ENCODE peak calls at places on chromosomes 11 and 22, in nine cellular contexts. W, S, Z, P, K, G, F, J and X are unnamed samples.

GRCh38 chr11:115695677-115696451 is 191.6 kb upstream of the CADM1 start:
- DNase-seq in W (no peak), S (no peak), Z (no peak), P (no peak), K (no peak), G (no peak), F (no peak), J (no peak), X (no peak)

GRCh38 chr11:60777572-60777971 is 7.6 kb upstream of the MS4A10 start:
- DNase-seq in W (no peak), S (peak), Z (no peak), P (no peak), K (peak), G (peak), F (peak), J (no peak), X (no peak)

GRCh38 chr11:114060402-114061052 is 1.0 kb downstream of the ZBTB16 start:
- DNase-seq in W (no peak), S (peak), Z (no peak), P (no peak), K (no peak), G (peak), F (peak), J (peak), X (no peak)

GRCh38 chr11:116513894-116514293 is 258.9 kb downstream of the BUD13 start:
- DNase-seq in W (no peak), S (no peak), Z (peak), P (no peak), K (no peak), G (no peak), F (peak), J (peak), X (peak)

GRCh38 chr11:64319421-64319761 is 1.5 kb downstream of the PRDX5 start:
- DNase-seq in W (no peak), S (no peak), Z (peak), P (peak), K (no peak), G (no peak), F (no peak), J (no peak), X (no peak)

GRCh38 chr11:72375241-72375640 is 59.1 kb downstream of the CLPB start:
- DNase-seq in W (no peak), S (no peak), Z (no peak), P (no peak), K (no peak), G (no peak), F (no peak), J (no peak), X (no peak)

GRCh38 chr11:77375114-77375513 is 73.6 kb upstream of the GDPD4 start:
- DNase-seq in W (no peak), S (no peak), Z (no peak), P (no peak), K (no peak), G (no peak), F (peak), J (no peak), X (no peak)

GRCh38 chr22:48700180-48700565 is 1127.5 kb downstream of the BRD1 start:
- DNase-seq in W (no peak), S (no peak), Z (no peak), P (no peak), K (no peak), G (no peak), F (no peak), J (no peak), X (no peak)

GRCh38 chr11:59891781-59892181 is 13.2 kb downstream of the OOSP3 start:
- DNase-seq in W (no peak), S (no peak), Z (no peak), P (no peak), K (no peak), G (no peak), F (no peak), J (peak), X (no peak)

GRCh38 chr22:39661842-39662676 is 91.5 kb downstream of the CACNA1I start:
- DNase-seq in W (no peak), S (peak), Z (peak), P (peak), K (no peak), G (peak), F (no peak), J (peak), X (no peak)

GRCh38 chr11:98587884-98588283 is 432.9 kb upstream of the CNTN5 start:
- DNase-seq in W (no peak), S (no peak), Z (no peak), P (no peak), K (no peak), G (no peak), F (no peak), J (no peak), X (no peak)

GRCh38 chr11:60377737-60378136 is 595 bp upstream of the MS4A7 start:
- DNase-seq in W (peak), S (no peak), Z (peak), P (no peak), K (no peak), G (peak), F (no peak), J (no peak), X (peak)

GRCh38 chr22:22397875-22398524 is 110.5 kb downstream of the ZNF280B start:
- DNase-seq in W (no peak), S (no peak), Z (no peak), P (no peak), K (no peak), G (no peak), F (no peak), J (no peak), X (no peak)
- TF ChIP-seq CTCF in W (no peak), S (no peak), Z (no peak), P (no peak), K (no peak), G (no peak), F (no peak), J (no peak), X (no peak)

GRCh38 chr11:75574698-75575265 is 12.7 kb downstream of the SERPINH1 start:
- DNase-seq in W (no peak), S (no peak), Z (no peak), P (no peak), K (no peak), G (no peak), F (no peak), J (no peak), X (no peak)
- TF ChIP-seq CTCF in W (peak), S (no peak), Z (no peak), P (no peak), K (no peak), G (no peak), F (peak), J (peak), X (no peak)

GRCh38 chr22:46735747-46736608 is 2.1 kb downstream of the CERK start:
- DNase-seq in W (no peak), S (no peak), Z (peak), P (no peak), K (no peak), G (no peak), F (no peak), J (peak), X (no peak)
- TF ChIP-seq CTCF in W (no peak), S (no peak), Z (no peak), P (no peak), K (no peak), G (no peak), F (no peak), J (no peak), X (no peak)

GRCh38 chr11:86360775-86361395 is 13.8 kb upstream of the CCDC81 start:
- DNase-seq in W (no peak), S (peak), Z (no peak), P (no peak), K (no peak), G (no peak), F (peak), J (peak), X (no peak)
- TF ChIP-seq CTCF in W (no peak), S (no peak), Z (peak), P (peak), K (peak), G (no peak), F (peak), J (peak), X (no peak)

GRCh38 chr11:134154441-134154840 is 69.3 kb downstream of the NCAPD3 start:
- DNase-seq in W (no peak), S (no peak), Z (no peak), P (no peak), K (no peak), G (no peak), F (no peak), J (no peak), X (no peak)

GRCh38 chr11:134157451-134157850 is 66.3 kb downstream of the NCAPD3 start:
- DNase-seq in W (no peak), S (no peak), Z (no peak), P (no peak), K (no peak), G (no peak), F (no peak), J (no peak), X (no peak)

GRCh38 chr11:134153147-134153905 is 70.4 kb downstream of the NCAPD3 start:
- DNase-seq in W (no peak), S (no peak), Z (no peak), P (no peak), K (no peak), G (no peak), F (no peak), J (no peak), X (no peak)

GRCh38 chr11:134155946-134156865 is 67.6 kb downstream of the NCAPD3 start:
- DNase-seq in W (no peak), S (no peak), Z (no peak), P (no peak), K (no peak), G (no peak), F (no peak), J (no peak), X (no peak)

GRCh38 chr11:134155456-134155855 is 68.3 kb downstream of the NCAPD3 start:
- DNase-seq in W (no peak), S (no peak), Z (no peak), P (no peak), K (no peak), G (no peak), F (no peak), J (no peak), X (no peak)
- TF ChIP-seq CTCF in W (no peak), S (no peak), Z (no peak), P (no peak), K (no peak), G (no peak), F (no peak), J (no peak), X (no peak)

DNA sequence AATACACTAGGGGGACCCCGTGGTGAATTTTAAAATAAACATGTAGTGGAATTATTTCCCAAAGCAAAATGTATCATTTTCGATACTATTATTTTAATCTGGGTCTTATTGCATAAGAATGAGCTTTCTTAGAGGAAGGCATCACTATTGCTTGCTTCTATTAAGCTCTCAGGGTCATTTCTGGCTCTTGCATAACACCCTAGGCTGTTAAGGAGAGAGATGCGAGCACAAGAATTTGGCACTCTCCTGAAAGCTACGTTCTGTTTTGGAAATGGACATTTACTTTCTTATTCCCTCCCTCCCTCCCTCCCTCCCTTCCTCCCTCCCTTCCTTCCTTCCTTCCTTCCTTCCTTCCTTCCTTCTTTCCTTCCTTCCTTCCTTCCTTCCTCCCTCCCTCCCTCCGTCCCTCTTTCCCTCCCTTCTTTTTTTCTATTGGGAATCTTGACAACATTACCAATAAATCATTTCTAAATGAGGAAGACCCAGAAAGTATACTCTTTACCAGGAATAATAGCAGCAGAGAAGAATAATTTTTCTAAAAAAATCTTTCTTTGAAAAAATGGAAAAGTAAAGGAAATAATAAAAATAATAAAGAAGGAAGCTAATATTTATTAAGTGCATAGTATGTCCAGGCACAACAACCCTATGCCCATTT is 83.6 kb upstream of the BDNF start:
- DNase-seq in W (no peak), S (no peak), Z (no peak), P (no peak), K (no peak), G (no peak), F (no peak), J (no peak), X (no peak)
- TF ChIP-seq CTCF in W (no peak), S (no peak), Z (no peak), P (no peak), K (no peak), G (no peak), F (no peak), J (no peak), X (no peak)

GRCh38 chr22:44325718-44326548 is 13.2 kb upstream of the SHISAL1 start:
- DNase-seq in W (no peak), S (no peak), Z (no peak), P (no peak), K (no peak), G (no peak), F (peak), J (no peak), X (no peak)
- TF ChIP-seq CTCF in W (peak), S (peak), Z (no peak), P (peak), K (peak), G (no peak), F (peak), J (no peak), X (no peak)

GRCh38 chr11:100484948-100485347 is 202.1 kb upstream of the ARHGAP42 start:
- DNase-seq in W (no peak), S (peak), Z (no peak), P (no peak), K (no peak), G (no peak), F (no peak), J (no peak), X (no peak)
- TF ChIP-seq CTCF in W (no peak), S (no peak), Z (no peak), P (no peak), K (no peak), G (no peak), F (no peak), J (no peak), X (no peak)

DNA sequence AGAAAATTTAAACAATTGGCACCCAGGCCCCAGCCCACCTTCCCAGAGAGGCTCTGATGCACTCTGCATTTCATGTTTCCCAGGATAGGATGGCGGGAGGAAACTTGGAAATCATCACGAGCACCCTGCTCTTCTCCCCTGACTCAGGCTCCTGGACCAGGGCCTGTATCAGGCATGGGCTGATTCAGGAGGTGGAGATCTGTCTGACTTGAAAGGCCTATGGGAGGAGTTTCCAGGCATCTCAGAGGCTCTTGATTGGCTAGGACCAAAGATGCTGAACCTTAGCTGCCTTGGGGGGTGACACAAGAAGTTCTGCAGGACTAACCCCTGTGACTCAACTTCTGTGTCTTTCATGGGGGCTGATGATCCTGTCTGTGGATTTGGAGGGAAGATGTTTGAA is 106.2 kb downstream of the PKNOX2 start:
- DNase-seq in W (no peak), S (no peak), Z (no peak), P (no peak), K (no peak), G (no peak), F (peak), J (no peak), X (no peak)
- TF ChIP-seq CTCF in W (no peak), S (no peak), Z (no peak), P (no peak), K (no peak), G (no peak), F (no peak), J (no peak), X (no peak)

GRCh38 chr11:12824281-12825041 is 150.2 kb downstream of the TEAD1 start:
- DNase-seq in W (no peak), S (no peak), Z (no peak), P (no peak), K (no peak), G (no peak), F (no peak), J (peak), X (no peak)
- TF ChIP-seq CTCF in W (no peak), S (no peak), Z (no peak), P (no peak), K (no peak), G (no peak), F (no peak), J (no peak), X (no peak)